ENCODE peak calls at places on chromosome 10, in six cellular contexts. Y is heart right ventricle, D is transverse colon, E is prostate gland, T is iPS DF 6.9, R is IMR-90. H is an unnamed sample.
A peak's percentile ranks its signal among the peaks of the same experiment; 100 is the strongest.

GRCh38 chr10:637221-637620 is 52.2 kb downstream of the DIP2C start:
- DNase-seq in Y (no peak), D (no peak), E (no peak), T (no peak), R (no peak), H (no peak)

GRCh38 chr10:114686013-114686412 is 27.9 kb upstream of the ABLIM1 start:
- DNase-seq in Y (no peak), D (no peak), E (no peak), T (no peak), R (no peak), H (no peak)

GRCh38 chr10:87842220-87842641 is 21.1 kb downstream of the KLLN start:
- DNase-seq in Y (no peak), D (peak; percentile 72), E (no peak), T (no peak), R (peak; percentile 48), H (peak; percentile 81)

GRCh38 chr10:122267849-122268737 is 3.0 kb upstream of the BTBD16 start:
- DNase-seq in Y (peak; percentile 48), D (peak; percentile 51), E (no peak), T (no peak), R (peak; percentile 25), H (no peak)

GRCh38 chr10:4219901-4220300 is 434.9 kb upstream of the KLF6 start:
- DNase-seq in Y (no peak), D (no peak), E (no peak), T (no peak), R (no peak), H (no peak)

GRCh38 chr10:121459279-121459764 is 138.9 kb downstream of the FGFR2 start:
- DNase-seq in Y (no peak), D (no peak), E (no peak), T (peak; percentile 18), R (no peak), H (no peak)

GRCh38 chr10:60883187-60883586 is 60.8 kb downstream of the RHOBTB1 start:
- DNase-seq in Y (no peak), D (peak; percentile 19), E (no peak), T (no peak), R (peak; percentile 24), H (no peak)

GRCh38 chr10:99487125-99487524 is 45.6 kb upstream of the NKX2-3 start:
- DNase-seq in Y (no peak), D (no peak), E (no peak), T (no peak), R (no peak), H (no peak)

GRCh38 chr10:119657725-119658124 is 6.5 kb downstream of the BAG3 start:
- DNase-seq in Y (no peak), D (peak; percentile 25), E (peak; percentile 62), T (no peak), R (peak; percentile 48), H (no peak)

GRCh38 chr10:56178210-56178609 is 182.8 kb downstream of the ZWINT start:
- DNase-seq in Y (peak; percentile 12), D (no peak), E (no peak), T (no peak), R (no peak), H (no peak)

GRCh38 chr10:29862926-29863614 is 196.3 kb downstream of the JCAD start:
- DNase-seq in Y (no peak), D (no peak), E (no peak), T (no peak), R (peak; percentile 80), H (no peak)

GRCh38 chr10:70145666-70146488 is 623 bp downstream of the TYSND1 start:
- DNase-seq in Y (peak; percentile 70), D (peak; percentile 67), E (peak; percentile 24), T (no peak), R (peak; percentile 54), H (no peak)

GRCh38 chr10:120262857-120263547 is 194.0 kb upstream of the PLPP4 start:
- DNase-seq in Y (no peak), D (no peak), E (no peak), T (no peak), R (no peak), H (no peak)

GRCh38 chr10:60728056-60728455 is 50.2 kb upstream of the CDK1 start:
- DNase-seq in Y (no peak), D (no peak), E (no peak), T (no peak), R (no peak), H (no peak)

GRCh38 chr10:71225291-71226058 is 13.1 kb downstream of the UNC5B start:
- DNase-seq in Y (no peak), D (no peak), E (no peak), T (no peak), R (no peak), H (no peak)

GRCh38 chr10:37727491-37728352 is 129.7 kb downstream of the ZNF248 start:
- DNase-seq in Y (no peak), D (no peak), E (no peak), T (no peak), R (no peak), H (no peak)

GRCh38 chr10:122161795-122162194 is 109.3 kb upstream of the BTBD16 start:
- DNase-seq in Y (no peak), D (no peak), E (no peak), T (no peak), R (no peak), H (no peak)

GRCh38 chr10:124003070-124003419 is 90.4 kb downstream of the CHST15 start:
- DNase-seq in Y (no peak), D (no peak), E (no peak), T (no peak), R (no peak), H (no peak)

GRCh38 chr10:56370217-56371113 is 9.4 kb upstream of the ZWINT start:
- DNase-seq in Y (no peak), D (no peak), E (no peak), T (no peak), R (no peak), H (no peak)

GRCh38 chr10:129586897-129587443 is 119.9 kb downstream of the MGMT start:
- DNase-seq in Y (no peak), D (no peak), E (no peak), T (no peak), R (peak; percentile 1), H (no peak)

GRCh38 chr10:88689366-88689765 is 16.7 kb upstream of the LIPK start:
- DNase-seq in Y (no peak), D (no peak), E (no peak), T (no peak), R (no peak), H (no peak)

DNA sequence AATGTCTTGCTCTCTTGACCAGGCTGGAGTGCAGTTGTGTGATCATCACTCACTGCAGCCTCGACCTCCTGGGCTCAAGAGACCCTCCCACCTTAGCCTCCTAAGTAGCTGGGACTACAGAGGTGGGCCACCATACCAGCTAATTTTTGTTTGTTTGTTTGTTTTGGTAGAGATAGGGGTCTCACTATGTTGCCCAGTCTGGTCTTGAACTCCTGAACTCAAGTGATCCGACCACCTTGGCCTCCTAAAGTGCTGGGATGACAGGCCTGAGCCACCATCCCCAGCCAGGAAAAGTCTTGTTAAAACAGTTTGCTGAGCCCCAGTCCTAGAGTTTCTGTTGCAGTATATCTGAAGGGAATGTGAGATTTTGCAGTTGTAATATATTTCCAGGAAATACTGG is 83.9 kb downstream of the SKIDA1 start:
- DNase-seq in Y (no peak), D (no peak), E (no peak), T (no peak), R (no peak), H (no peak)
- H3K27me3 ChIP-seq in Y (no peaks in the 10 kb centered on the region), D (no peaks in the 10 kb centered on the region), E (no peaks in the 10 kb centered on the region), T (no peaks in the 10 kb centered on the region), R (no peaks in the 10 kb centered on the region), H (no peaks in the 10 kb centered on the region)

GRCh38 chr10:75432763-75433162 is 1.3 kb downstream of the LRMDA start:
- DNase-seq in Y (no peak), D (no peak), E (no peak), T (no peak), R (no peak), H (no peak)

GRCh38 chr10:75431180-75432111 is at the start of gene LRMDA:
- DNase-seq in Y (peak; percentile 56), D (peak; percentile 42), E (peak; percentile 12), T (no peak), R (no peak), H (no peak)

GRCh38 chr10:75433216-75433615 is 1.8 kb downstream of the LRMDA start:
- DNase-seq in Y (no peak), D (no peak), E (no peak), T (no peak), R (no peak), H (no peak)

GRCh38 chr10:75430000-75430763 is 1.2 kb upstream of the LRMDA start:
- DNase-seq in Y (peak; percentile 67), D (peak; percentile 43), E (peak; percentile 22), T (no peak), R (no peak), H (no peak)

GRCh38 chr10:75432176-75432575 is 752 bp downstream of the LRMDA start:
- DNase-seq in Y (no peak), D (no peak), E (no peak), T (no peak), R (no peak), H (no peak)
- H3K4me3 ChIP-seq in Y (peak overlapping the region; percentile 73), D (peak overlapping the region; percentile 46), E (peak overlapping the region; percentile 47), T (no peak overlapping the region), R (no peak overlapping the region), H (no peak overlapping the region)

DNA sequence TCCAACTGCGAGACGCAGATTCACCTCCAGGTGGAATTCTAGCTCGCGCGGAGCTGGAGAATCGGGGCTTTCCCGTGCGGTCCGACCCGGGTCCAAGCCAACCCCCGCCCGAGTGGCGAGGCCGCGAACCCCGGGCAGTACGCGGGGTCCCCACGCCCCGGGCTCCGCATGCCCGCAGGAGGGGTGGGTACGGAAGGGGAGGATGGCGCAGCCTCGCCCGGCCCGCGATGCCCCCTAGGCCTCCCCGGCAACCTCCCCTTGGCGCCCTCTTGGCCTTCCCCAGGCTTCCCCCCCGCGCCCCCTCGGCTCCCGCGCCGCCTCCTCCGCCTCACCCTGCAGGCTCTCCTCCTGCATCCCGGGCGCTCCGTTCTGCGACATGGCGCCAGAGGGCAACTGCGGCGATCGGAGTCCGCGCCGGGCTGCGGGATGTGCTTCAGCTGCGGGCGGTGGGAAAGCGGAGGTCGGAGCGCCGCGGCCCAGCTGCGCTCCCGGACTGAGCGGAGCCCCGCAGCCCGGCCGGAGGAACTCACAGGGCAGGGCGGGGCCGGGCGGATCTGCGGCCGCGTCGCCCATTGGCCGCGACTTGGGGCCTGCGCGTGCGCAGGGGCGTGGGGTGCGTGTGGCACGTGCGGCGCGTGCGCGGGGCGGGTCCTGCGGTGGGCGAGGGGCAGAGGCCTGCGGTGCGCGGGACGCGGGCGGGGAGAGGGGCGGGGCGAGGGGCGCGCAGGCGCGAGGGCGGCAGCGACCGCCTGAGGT is at the start of gene BNIP3:
- DNase-seq in Y (peak; percentile 99), D (peak; percentile 93), E (peak; percentile 94), T (peak; percentile 82), R (peak; percentile 94), H (peak; percentile 90)
- H3K4me1 ChIP-seq in Y (peaks cover 35% of the 10 kb centered on the region), D (peaks cover 13% of the 10 kb centered on the region), E (peaks cover 9% of the 10 kb centered on the region), T (peaks cover 3% of the 10 kb centered on the region), R (peaks cover 13% of the 10 kb centered on the region), H (no peaks in the 10 kb centered on the region)

GRCh38 chr10:101113890-101114403 is 17.2 kb upstream of the TLX1 start:
- DNase-seq in Y (no peak), D (no peak), E (no peak), T (no peak), R (no peak), H (no peak)
- H3K27me3 ChIP-seq in Y (peaks cover 77% of the 10 kb centered on the region), D (peaks cover 85% of the 10 kb centered on the region), E (no peaks in the 10 kb centered on the region), T (peaks cover 5% of the 10 kb centered on the region), R (peaks cover 67% of the 10 kb centered on the region), H (peaks cover 10% of the 10 kb centered on the region)

DNA sequence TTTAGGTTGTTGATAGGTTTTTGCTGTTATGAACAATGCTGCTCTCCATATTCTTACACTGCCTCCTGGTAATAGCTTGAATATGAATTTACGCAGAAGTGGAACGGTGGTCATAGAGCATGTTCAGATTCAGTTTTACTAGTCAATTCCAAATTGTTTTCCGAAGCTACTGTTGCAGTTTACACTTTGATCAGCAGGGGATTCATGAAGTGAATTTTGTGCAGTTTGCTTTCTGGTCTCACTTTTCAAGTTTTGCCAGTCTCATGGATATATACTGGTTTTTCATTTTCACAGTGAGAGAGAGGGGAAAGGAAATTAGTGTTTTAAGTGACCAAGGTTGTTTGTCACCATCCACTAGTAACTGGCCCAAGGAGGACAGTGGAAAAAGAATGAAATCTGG is 171.3 kb downstream of the PRKCQ start:
- DNase-seq in Y (no peak), D (no peak), E (no peak), T (no peak), R (no peak), H (no peak)
- H3K4me3 ChIP-seq in Y (no peak overlapping the region), D (no peak overlapping the region), E (no peak overlapping the region), T (no peak overlapping the region), R (no peak overlapping the region), H (no peak overlapping the region)

H was measured in RWPE2.